ENCODE peak calls at places on chromosomes 2 and 18, in ten cellular contexts. R, M, J, H, Y, C, O, U, B and G are unnamed samples.

GRCh38 chr2:60569680-60570111 is 16.2 kb upstream of the BCL11A start:
- DNase-seq in R (no peak), M (no peak), J (no peak), H (no peak), Y (no peak), C (no peak), O (no peak), U (peak), B (no peak), G (no peak)

GRCh38 chr2:215428060-215428910 is 7.6 kb downstream of the FN1 start:
- DNase-seq in R (no peak), M (no peak), J (peak), H (no peak), Y (no peak), C (no peak), O (no peak), U (no peak), B (no peak), G (peak)

GRCh38 chr2:186645999-186646398 is 47.9 kb upstream of the FAM171B start:
- DNase-seq in R (no peak), M (no peak), J (peak), H (no peak), Y (no peak), C (no peak), O (no peak), U (no peak), B (no peak), G (peak)

GRCh38 chr2:155389224-155389623 is 690.7 kb downstream of the KCNJ3 start:
- DNase-seq in R (no peak), M (no peak), J (no peak), H (no peak), Y (no peak), C (no peak), O (no peak), U (no peak), B (no peak), G (no peak)

GRCh38 chr2:27800856-27801255 is 29.3 kb downstream of the MRPL33 start:
- DNase-seq in R (no peak), M (no peak), J (no peak), H (no peak), Y (no peak), C (no peak), O (no peak), U (no peak), B (no peak), G (peak)

GRCh38 chr2:38230756-38231155 is 146.3 kb downstream of the ATL2 start:
- DNase-seq in R (no peak), M (no peak), J (no peak), H (no peak), Y (no peak), C (no peak), O (no peak), U (peak), B (no peak), G (no peak)

GRCh38 chr18:46566111-46566510 is 90.9 kb downstream of the LOXHD1 start:
- DNase-seq in R (no peak), M (no peak), J (no peak), H (no peak), Y (no peak), C (no peak), O (no peak), U (no peak), B (no peak), G (no peak)

GRCh38 chr2:29275186-29275585 is 160.0 kb downstream of the CLIP4 start:
- DNase-seq in R (no peak), M (no peak), J (no peak), H (no peak), Y (no peak), C (no peak), O (no peak), U (no peak), B (no peak), G (no peak)

GRCh38 chr2:172270278-172271079 is 156.9 kb upstream of the ITGA6 start:
- DNase-seq in R (no peak), M (no peak), J (peak), H (no peak), Y (peak), C (peak), O (no peak), U (no peak), B (no peak), G (no peak)

GRCh38 chr2:109129921-109130725 is 1.1 kb downstream of the SH3RF3 start:
- DNase-seq in R (no peak), M (no peak), J (peak), H (no peak), Y (no peak), C (peak), O (no peak), U (no peak), B (no peak), G (peak)

GRCh38 chr2:241999184-241999583 is 129.7 kb downstream of the RTP5 start:
- DNase-seq in R (peak), M (no peak), J (no peak), H (no peak), Y (no peak), C (peak), O (no peak), U (no peak), B (no peak), G (no peak)

GRCh38 chr2:148560501-148560900 is 84.0 kb upstream of the EPC2 start:
- DNase-seq in R (no peak), M (no peak), J (peak), H (no peak), Y (no peak), C (no peak), O (no peak), U (no peak), B (no peak), G (peak)

GRCh38 chr2:242010567-242011513 is 141.3 kb downstream of the RTP5 start:
- DNase-seq in R (no peak), M (no peak), J (peak), H (no peak), Y (no peak), C (peak), O (peak), U (peak), B (no peak), G (peak)

GRCh38 chr18:9852266-9853081 is 33.3 kb upstream of the TXNDC2 start:
- DNase-seq in R (no peak), M (no peak), J (no peak), H (no peak), Y (no peak), C (no peak), O (no peak), U (no peak), B (peak), G (no peak)

GRCh38 chr2:88600038-88600465 is 27.2 kb downstream of the EIF2AK3 start:
- DNase-seq in R (no peak), M (peak), J (peak), H (peak), Y (no peak), C (peak), O (peak), U (peak), B (peak), G (peak)

GRCh38 chr2:138974651-138975050 is 194.5 kb upstream of the NXPH2 start:
- DNase-seq in R (no peak), M (no peak), J (no peak), H (no peak), Y (no peak), C (no peak), O (no peak), U (no peak), B (no peak), G (no peak)

GRCh38 chr18:57839942-57840381 is 36.8 kb upstream of the ATP8B1 start:
- DNase-seq in R (no peak), M (no peak), J (peak), H (no peak), Y (no peak), C (no peak), O (peak), U (no peak), B (peak), G (peak)

GRCh38 chr2:165970663-165971062 is 17.1 kb upstream of the TTC21B start:
- DNase-seq in R (no peak), M (no peak), J (no peak), H (no peak), Y (no peak), C (no peak), O (no peak), U (no peak), B (no peak), G (no peak)

GRCh38 chr2:124027182-124027581 is 2.1 kb downstream of the CNTNAP5 start:
- DNase-seq in R (no peak), M (no peak), J (peak), H (no peak), Y (peak), C (no peak), O (peak), U (peak), B (peak), G (peak)

GRCh38 chr2:60447943-60448342 is 105.5 kb downstream of the BCL11A start:
- DNase-seq in R (no peak), M (no peak), J (no peak), H (no peak), Y (no peak), C (no peak), O (no peak), U (no peak), B (no peak), G (no peak)

GRCh38 chr2:239263937-239264837 is 136.6 kb downstream of the HDAC4 start:
- DNase-seq in R (no peak), M (no peak), J (peak), H (no peak), Y (no peak), C (peak), O (peak), U (peak), B (no peak), G (peak)

GRCh38 chr2:110863726-110864125 is 131.4 kb downstream of the ACOXL start:
- DNase-seq in R (no peak), M (no peak), J (no peak), H (no peak), Y (no peak), C (no peak), O (no peak), U (no peak), B (no peak), G (no peak)

GRCh38 chr18:73850782-73851181 is 296.9 kb downstream of the FBXO15 start:
- DNase-seq in R (no peak), M (no peak), J (no peak), H (no peak), Y (no peak), C (no peak), O (no peak), U (no peak), B (no peak), G (no peak)

GRCh38 chr2:56077352-56077915 is 106.4 kb upstream of the CCDC85A start:
- DNase-seq in R (peak), M (no peak), J (peak), H (no peak), Y (no peak), C (no peak), O (peak), U (peak), B (peak), G (peak)

GRCh38 chr2:222673883-222674282 is 2.4 kb downstream of the MOGAT1 start:
- DNase-seq in R (no peak), M (no peak), J (no peak), H (no peak), Y (no peak), C (no peak), O (peak), U (no peak), B (peak), G (no peak)

GRCh38 chr2:9141706-9142460 is 64.7 kb upstream of the ASAP2 start:
- DNase-seq in R (no peak), M (no peak), J (no peak), H (no peak), Y (no peak), C (no peak), O (no peak), U (no peak), B (no peak), G (no peak)

GRCh38 chr2:136727973-136728699 is 37.2 kb upstream of the THSD7B start:
- DNase-seq in R (no peak), M (no peak), J (no peak), H (no peak), Y (no peak), C (no peak), O (no peak), U (no peak), B (no peak), G (no peak)

GRCh38 chr2:42788-43187 is 3.5 kb downstream of the FAM110C start:
- DNase-seq in R (no peak), M (no peak), J (no peak), H (no peak), Y (no peak), C (peak), O (no peak), U (no peak), B (no peak), G (no peak)

GRCh38 chr2:152434395-152435182 is 99.6 kb downstream of the FMNL2 start:
- DNase-seq in R (no peak), M (no peak), J (no peak), H (no peak), Y (no peak), C (no peak), O (no peak), U (no peak), B (no peak), G (no peak)

GRCh38 chr2:27093430-27094352 is 7.1 kb downstream of the KHK start:
- DNase-seq in R (no peak), M (no peak), J (no peak), H (no peak), Y (no peak), C (no peak), O (no peak), U (no peak), B (no peak), G (no peak)

GRCh38 chr2:181780159-181781081 is 100.1 kb upstream of the NEUROD1 start:
- DNase-seq in R (no peak), M (no peak), J (peak), H (no peak), Y (peak), C (peak), O (no peak), U (peak), B (peak), G (peak)

GRCh38 chr2:223488814-223489213 is 113.3 kb downstream of the SCG2 start:
- DNase-seq in R (no peak), M (no peak), J (peak), H (no peak), Y (no peak), C (no peak), O (no peak), U (peak), B (peak), G (peak)

GRCh38 chr2:24418166-24418843 is 58.0 kb upstream of the ITSN2 start:
- DNase-seq in R (no peak), M (no peak), J (no peak), H (no peak), Y (no peak), C (no peak), O (no peak), U (no peak), B (no peak), G (no peak)

GRCh38 chr2:128638311-128638710 is 319.6 kb upstream of the HS6ST1 start:
- DNase-seq in R (peak), M (no peak), J (no peak), H (no peak), Y (no peak), C (no peak), O (no peak), U (no peak), B (no peak), G (no peak)

GRCh38 chr18:23331091-23331920 is 121.8 kb upstream of the RIOK3 start:
- DNase-seq in R (peak), M (no peak), J (no peak), H (no peak), Y (no peak), C (no peak), O (no peak), U (no peak), B (no peak), G (no peak)

GRCh38 chr2:239285071-239285931 is 115.5 kb downstream of the HDAC4 start:
- DNase-seq in R (peak), M (no peak), J (no peak), H (no peak), Y (no peak), C (peak), O (no peak), U (no peak), B (no peak), G (no peak)

GRCh38 chr2:176931588-176932563 is 280.7 kb upstream of the HNRNPA3 start:
- DNase-seq in R (no peak), M (no peak), J (no peak), H (peak), Y (no peak), C (no peak), O (peak), U (peak), B (peak), G (peak)